ENCODE peak calls at places on chromosomes 16 and 17, in five cellular contexts. L is heart left ventricle, S is brain microvascular endothelial cell, D is hepatocyte, W is tibial nerve. I is an unnamed sample.

GRCh38 chr17:1201132-1201702 is 21.4 kb upstream of the ABR start:
- DNase-seq in D (no peak), S (no peak), W (no peak), L (no peak), I (no peak)

GRCh38 chr16:71963125-71963875 is 36.9 kb downstream of the PKD1L3 start:
- DNase-seq in L (no peak), S (no peak), D (no peak), W (no peak), I (no peak)

GRCh38 chr16:84699147-84699711 is 571 bp upstream of the USP10 start:
- DNase-seq in L (no peak), W (no peak), S (no peak), D (no peak), I (no peak)

GRCh38 chr16:82754716-82755513 is 128.1 kb downstream of the CDH13 start:
- DNase-seq in W (no peak), D (no peak), L (no peak), S (no peak), I (no peak)

GRCh38 chr16:57141822-57142631 is 43.8 kb downstream of the PSME3IP1 start:
- DNase-seq in L (no peak), D (no peak), W (no peak), S (no peak), I (no peak)

GRCh38 chr17:79789943-79790804 is 6.7 kb downstream of the CBX8 start:
- DNase-seq in L (peak; percentile 45), D (peak; percentile 79), S (no peak), W (no peak), I (peak; percentile 78)

GRCh38 chr17:72118588-72119279 is 2.1 kb upstream of the SOX9 start:
- DNase-seq in D (peak; percentile 88), W (peak; percentile 61), L (peak; percentile 65), S (peak; percentile 79), I (peak; percentile 70)

GRCh38 chr17:31310260-31310659 is 3.6 kb downstream of the EVI2B start:
- DNase-seq in W (no peak), L (no peak), D (no peak), S (no peak), I (no peak)

GRCh38 chr16:53546988-53547391 is 44.0 kb upstream of the AKTIP start:
- DNase-seq in L (no peak), S (peak; percentile 37), D (peak; percentile 57), W (no peak), I (peak; percentile 34)

GRCh38 chr16:87780385-87780989 is 14.7 kb upstream of the KLHDC4 start:
- DNase-seq in L (peak; percentile 54), S (peak; percentile 52), W (peak; percentile 14), D (no peak), I (no peak)

GRCh38 chr17:32445075-32445427 is 741 bp downstream of the PSMD11 start:
- DNase-seq in D (peak; percentile 70), L (peak; percentile 53), S (peak; percentile 63), W (no peak), I (peak; percentile 27)

GRCh38 chr17:47318197-47318918 is 5.4 kb upstream of the EFCAB13 start:
- DNase-seq in S (no peak), L (no peak), D (no peak), W (no peak), I (no peak)
- H3K27ac ChIP-seq in S (no peak overlapping the region), L (no peak overlapping the region), D (no peak overlapping the region), W (no peak overlapping the region), I (no peak overlapping the region)

GRCh38 chr17:68792042-68792685 is 163.0 kb downstream of the ABCA8 start:
- DNase-seq in L (no peak), D (no peak), S (no peak), W (no peak), I (no peak)

GRCh38 chr17:68790931-68791330 is 164.3 kb downstream of the ABCA8 start:
- DNase-seq in S (no peak), L (no peak), D (no peak), W (peak; percentile 39), I (no peak)

GRCh38 chr17:68792873-68793272 is 162.3 kb downstream of the ABCA8 start:
- DNase-seq in L (no peak), W (no peak), D (no peak), S (no peak), I (no peak)

GRCh38 chr17:68790481-68790880 is 164.7 kb downstream of the ABCA8 start:
- DNase-seq in S (no peak), W (no peak), D (no peak), L (no peak), I (no peak)

DNA sequence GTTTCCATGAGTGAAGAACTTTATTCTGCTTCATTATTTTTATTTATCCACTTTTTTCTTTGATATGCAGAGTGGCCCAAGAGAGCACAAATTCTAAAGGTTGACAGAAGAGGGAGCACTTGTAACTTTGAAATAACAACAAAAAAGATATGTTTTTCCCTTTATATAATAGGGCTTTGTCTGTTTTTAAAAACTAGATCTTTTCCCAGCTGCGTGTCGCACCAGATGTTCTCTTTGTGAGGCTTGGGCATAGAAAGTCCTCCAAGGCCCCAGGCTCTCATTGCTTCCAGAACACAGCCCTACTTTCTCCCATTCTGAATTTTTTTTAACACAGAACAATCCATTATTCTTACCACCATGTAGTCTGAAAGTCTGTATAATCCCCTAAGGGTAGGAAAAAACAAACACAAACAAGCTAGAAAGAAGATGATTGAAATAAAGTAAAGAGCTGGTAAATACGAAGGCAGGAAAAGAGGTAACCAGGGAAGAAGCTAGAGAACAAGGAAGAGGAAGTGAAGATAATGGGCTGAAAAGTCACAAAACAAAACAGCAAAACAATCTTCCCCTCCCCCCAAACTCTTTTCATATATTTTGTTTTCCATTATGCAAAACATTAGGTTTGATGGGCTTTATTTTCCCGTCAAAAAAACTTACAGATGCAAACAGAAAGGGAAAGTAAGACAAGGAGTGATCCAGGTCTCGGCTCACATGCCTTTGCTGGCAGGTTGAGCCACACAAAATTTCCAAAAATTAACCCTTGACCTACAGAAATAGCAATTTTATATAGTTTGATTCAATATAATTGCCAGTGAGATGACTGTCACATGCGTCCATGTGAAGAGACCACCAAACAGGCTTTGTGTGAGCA is 160.3 kb downstream of the ABCA8 start:
- DNase-seq in W (peak; percentile 50), D (peak; percentile 17), S (peak; percentile 20), L (no peak), I (no peak)
- H3K4me3 ChIP-seq in W (no peak overlapping the region), D (no peak overlapping the region), S (no peak overlapping the region), L (no peak overlapping the region), I (no peak overlapping the region)

GRCh38 chr16:58402796-58403195 is 10.5 kb downstream of the GINS3 start:
- DNase-seq in S (no peak), W (no peak), L (no peak), D (no peak), I (no peak)
- TF ChIP-seq CTCF in S (no peak), W (no peak), L (no peak), D (no peak), I (no peak)

DNA sequence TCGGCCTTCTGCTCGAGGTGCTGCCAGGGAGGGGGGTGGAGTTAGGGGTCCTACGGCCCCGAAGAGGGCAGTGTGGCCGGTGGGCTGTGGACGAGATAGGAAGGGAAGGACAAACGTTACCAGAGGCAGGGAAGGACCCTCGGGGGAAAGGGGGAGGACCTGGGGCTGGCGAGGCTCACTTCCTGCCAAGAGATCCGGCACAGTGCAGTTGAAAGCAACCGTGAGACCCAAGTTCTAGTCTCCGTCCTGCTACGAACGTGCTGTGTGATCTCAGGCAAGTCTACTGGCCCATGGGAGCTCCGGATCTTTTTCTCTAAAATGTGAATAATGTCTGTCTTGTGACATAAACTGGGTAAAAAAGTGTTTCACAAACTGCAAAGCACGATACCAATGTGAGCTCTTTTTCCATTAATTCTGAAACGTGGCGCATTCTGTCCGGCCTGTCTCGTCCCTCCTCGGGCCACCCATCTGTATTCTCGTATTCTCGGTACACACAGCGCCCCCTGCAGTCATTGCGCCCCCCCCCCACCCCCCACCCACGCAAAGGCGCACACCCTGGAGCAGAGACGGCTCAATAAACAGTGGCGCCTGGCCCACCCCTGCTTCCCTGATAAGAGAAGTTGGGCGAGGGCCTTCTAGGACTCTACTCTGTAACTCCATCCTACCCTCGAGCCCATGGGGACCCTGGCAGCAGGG is 8.8 kb downstream of the CYGB start:
- DNase-seq in D (no peak), L (peak; percentile 76), W (no peak), S (no peak), I (no peak)
- H3K27ac ChIP-seq in D (peak overlapping the region; percentile 98), L (peak overlapping the region; percentile 95), W (peak overlapping the region; percentile 99), S (peak overlapping the region; percentile 65), I (no peak overlapping the region)

GRCh38 chr16:63617990-63618763 is 1503.7 kb downstream of the CDH11 start:
- DNase-seq in L (peak; percentile 60), W (no peak), D (no peak), S (no peak), I (peak; percentile 28)
- H3K4me3 ChIP-seq in L (peak overlapping the region; percentile 44), W (no peak overlapping the region), D (no peak overlapping the region), S (peak overlapping the region; percentile 54), I (peak overlapping the region; percentile 71)

GRCh38 chr17:81310963-81311550 is 15.9 kb upstream of the SLC38A10 start:
- DNase-seq in L (no peak), D (no peak), S (no peak), W (no peak), I (no peak)

GRCh38 chr17:81308161-81308560 is 13.1 kb upstream of the SLC38A10 start:
- DNase-seq in L (no peak), S (no peak), W (no peak), D (no peak), I (no peak)

GRCh38 chr17:81309859-81310839 is 15.0 kb upstream of the SLC38A10 start:
- DNase-seq in D (no peak), L (no peak), W (no peak), S (no peak), I (no peak)

GRCh38 chr17:81307636-81308035 is 12.5 kb upstream of the SLC38A10 start:
- DNase-seq in S (no peak), L (no peak), D (no peak), W (no peak), I (no peak)

GRCh38 chr17:81309140-81309858 is 14.2 kb upstream of the SLC38A10 start:
- DNase-seq in S (peak; percentile 46), D (peak; percentile 92), W (peak; percentile 86), L (peak; percentile 94), I (peak; percentile 86)
- TF ChIP-seq CTCF in S (peak; percentile 60), D (peak; percentile 47), W (peak; percentile 44), L (no peak), I (peak; percentile 56)

GRCh38 chr16:69301861-69302260 is 9.3 kb upstream of the VPS4A start:
- DNase-seq in W (no peak), S (no peak), L (no peak), D (no peak), I (no peak)
- H3K27ac ChIP-seq in W (no peak overlapping the region), S (no peak overlapping the region), L (no peak overlapping the region), D (no peak overlapping the region), I (no peak overlapping the region)

GRCh38 chr16:86722970-86723369 is 144.6 kb downstream of the FOXL1 start:
- DNase-seq in W (peak; percentile 25), D (no peak), L (no peak), S (no peak), I (no peak)

GRCh38 chr16:86726340-86726739 is 148.0 kb downstream of the FOXL1 start:
- DNase-seq in S (no peak), L (no peak), D (no peak), W (no peak), I (no peak)

GRCh38 chr16:86725401-86725800 is 147.1 kb downstream of the FOXL1 start:
- DNase-seq in L (no peak), S (no peak), D (no peak), W (no peak), I (no peak)

GRCh38 chr16:86727131-86727530 is 148.8 kb downstream of the FOXL1 start:
- DNase-seq in W (no peak), D (no peak), L (peak; percentile 41), S (no peak), I (no peak)

DNA sequence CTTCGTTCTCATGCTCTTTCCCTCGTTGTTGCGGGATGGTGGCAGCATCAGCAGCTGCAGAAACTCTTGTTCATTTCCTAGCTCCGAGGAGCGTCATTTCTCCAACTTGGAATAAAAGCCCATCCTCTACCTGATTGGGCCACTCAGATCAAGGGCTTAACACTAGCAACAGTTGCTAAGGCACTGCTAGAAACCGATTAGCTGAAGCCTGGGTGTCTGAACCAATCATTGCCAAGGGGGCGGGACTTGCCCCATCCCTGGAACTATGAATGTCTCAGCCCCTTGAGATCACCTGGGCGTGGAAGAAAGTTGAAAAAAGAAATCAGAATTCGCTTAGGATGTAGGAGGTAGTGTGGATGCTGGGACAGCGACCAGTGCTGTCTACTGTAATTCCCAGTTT is 145.3 kb downstream of the FOXL1 start:
- DNase-seq in W (no peak), L (no peak), D (no peak), S (no peak), I (no peak)
- H3K4me3 ChIP-seq in W (no peak overlapping the region), L (no peak overlapping the region), D (no peak overlapping the region), S (no peak overlapping the region), I (no peak overlapping the region)

I was measured in WERI-Rb-1.